ENCODE peak calls at places on chromosomes 16 and 17, in six cellular contexts. G is body of pancreas; X is mammary epithelial cell; N is CD8-positive, alpha-beta T cell; S is uterus; H is A549. Z is an unnamed sample.
A peak's percentile ranks its signal among the peaks of the same experiment; 100 is the strongest.

GRCh38 chr16:23267647-23268046 is 34.5 kb upstream of the SCNN1B start:
- DNase-seq in G (no peak), X (no peak), N (no peak), S (no peak), H (no peak), Z (no peak)

GRCh38 chr17:74528491-74529199 is 2.6 kb downstream of the CD300LB start:
- DNase-seq in G (no peak), X (no peak), N (peak; percentile 7), S (no peak), H (no peak), Z (peak; percentile 59)

GRCh38 chr16:19167710-19168172 is 299 bp upstream of the SYT17 start:
- DNase-seq in G (peak; percentile 76), X (peak; percentile 39), N (no peak), S (peak; percentile 25), H (peak; percentile 80), Z (peak; percentile 60)

GRCh38 chr17:43634681-43635125 is 27.0 kb downstream of the MEOX1 start:
- DNase-seq in G (peak; percentile 8), X (peak; percentile 62), N (no peak), S (no peak), H (no peak), Z (peak; percentile 72)

GRCh38 chr16:3472878-3473595 is 22.3 kb downstream of the C16orf90 start:
- DNase-seq in G (no peak), X (no peak), N (no peak), S (no peak), H (no peak), Z (no peak)

GRCh38 chr17:69637399-69638165 is 223.1 kb downstream of the MAP2K6 start:
- DNase-seq in G (no peak), X (peak; percentile 16), N (no peak), S (no peak), H (no peak), Z (no peak)

GRCh38 chr17:50257574-50258224 is 16.6 kb upstream of the TMEM92 start:
- DNase-seq in G (no peak), X (no peak), N (no peak), S (peak; percentile 42), H (no peak), Z (no peak)

GRCh38 chr17:9790889-9791876 is at the start of gene DHRS7C:
- DNase-seq in G (no peak), X (no peak), N (no peak), S (no peak), H (no peak), Z (no peak)

GRCh38 chr16:69848635-69849545 is 86.8 kb downstream of the WWP2 start:
- DNase-seq in G (peak; percentile 90), X (peak; percentile 50), N (no peak), S (peak; percentile 87), H (no peak), Z (peak; percentile 90)

GRCh38 chr17:73706858-73707257 is 62.6 kb upstream of the SDK2 start:
- DNase-seq in G (no peak), X (no peak), N (no peak), S (no peak), H (no peak), Z (no peak)

GRCh38 chr16:66135376-66135775 is 231.1 kb upstream of the CDH5 start:
- DNase-seq in G (peak; percentile 12), X (no peak), N (no peak), S (peak; percentile 33), H (no peak), Z (peak; percentile 66)

GRCh38 chr17:56679148-56679766 is 85.8 kb downstream of the NOG start:
- DNase-seq in G (no peak), X (peak; percentile 34), N (no peak), S (no peak), H (peak; percentile 66), Z (no peak)

GRCh38 chr16:11429823-11430222 is 84.6 kb downstream of the RMI2 start:
- DNase-seq in G (peak; percentile 28), X (no peak), N (no peak), S (no peak), H (no peak), Z (no peak)

GRCh38 chr17:7858487-7858832 is 657 bp downstream of the CYB5D1 start:
- DNase-seq in G (peak; percentile 69), X (no peak), N (no peak), S (peak; percentile 43), H (peak; percentile 69), Z (no peak)

GRCh38 chr16:35745821-35746248 is 2286.4 kb downstream of the TP53TG3F start:
- DNase-seq in G (no peak), X (no peak), N (no peak), S (no peak), H (no peak), Z (peak; percentile 47)

GRCh38 chr17:35002876-35003551 is 22.7 kb downstream of the LIG3 start:
- DNase-seq in G (no peak), X (peak; percentile 35), N (no peak), S (no peak), H (no peak), Z (no peak)

GRCh38 chr16:1511662-1512061 is 18.5 kb downstream of the TELO2 start:
- DNase-seq in G (no peak), X (no peak), N (no peak), S (no peak), H (no peak), Z (no peak)

GRCh38 chr17:83119987-83120864 is 40.8 kb downstream of the METRNL start:
- DNase-seq in G (no peak), X (peak; percentile 29), N (no peak), S (no peak), H (no peak), Z (no peak)

GRCh38 chr17:47980516-47980915 is 9.6 kb downstream of the CDK5RAP3 start:
- DNase-seq in G (no peak), X (no peak), N (no peak), S (no peak), H (no peak), Z (no peak)

GRCh38 chr17:81135503-81136283 is 29.6 kb upstream of the PVALEF start:
- DNase-seq in G (peak; percentile 55), X (no peak), N (no peak), S (no peak), H (no peak), Z (no peak)

GRCh38 chr17:83091257-83092141 is 12.1 kb downstream of the METRNL start:
- DNase-seq in G (peak; percentile 88), X (no peak), N (no peak), S (no peak), H (no peak), Z (no peak)

GRCh38 chr17:10149573-10150399 is 48.6 kb downstream of the GAS7 start:
- DNase-seq in G (no peak), X (peak; percentile 16), N (peak; percentile 31), S (no peak), H (no peak), Z (no peak)

GRCh38 chr17:47621293-47622178 is 28.2 kb upstream of the KPNB1 start:
- DNase-seq in G (no peak), X (peak; percentile 88), N (no peak), S (peak; percentile 36), H (peak; percentile 91), Z (no peak)

GRCh38 chr17:38871247-38871991 is 1.6 kb downstream of the LASP1 start:
- DNase-seq in G (peak; percentile 90), X (peak; percentile 73), N (peak; percentile 80), S (peak; percentile 79), H (peak; percentile 92), Z (peak; percentile 81)

GRCh38 chr16:13708361-13708760 is 211.6 kb upstream of the ERCC4 start:
- DNase-seq in G (no peak), X (no peak), N (no peak), S (no peak), H (no peak), Z (no peak)

GRCh38 chr17:75102385-75102821 is 7.4 kb upstream of the ARMC7 start:
- DNase-seq in G (no peak), X (no peak), N (no peak), S (no peak), H (no peak), Z (no peak)

GRCh38 chr16:86993426-86994110 is 323.6 kb downstream of the C16orf95 start:
- DNase-seq in G (no peak), X (no peak), N (no peak), S (no peak), H (no peak), Z (no peak)

GRCh38 chr16:57632568-57632967 is 4.1 kb downstream of the ADGRG1 start:
- DNase-seq in G (peak; percentile 45), X (no peak), N (no peak), S (no peak), H (no peak), Z (no peak)

GRCh38 chr16:57635266-57636097 is 7.1 kb downstream of the ADGRG1 start:
- DNase-seq in G (peak; percentile 80), X (no peak), N (no peak), S (no peak), H (no peak), Z (no peak)

GRCh38 chr16:57633383-57634064 is 5.1 kb downstream of the ADGRG1 start:
- DNase-seq in G (no peak), X (no peak), N (no peak), S (no peak), H (no peak), Z (no peak)

GRCh38 chr16:57636184-57636583 is 7.8 kb downstream of the ADGRG1 start:
- DNase-seq in G (no peak), X (no peak), N (no peak), S (no peak), H (no peak), Z (no peak)

GRCh38 chr16:57634171-57634570 is 5.7 kb downstream of the ADGRG1 start:
- DNase-seq in G (peak; percentile 41), X (peak; percentile 65), N (no peak), S (no peak), H (no peak), Z (no peak)
- H3K4me1 ChIP-seq in G (peaks cover 84% of the 10 kb centered on the region), X (peaks cover 80% of the 10 kb centered on the region), N (peaks cover 6% of the 10 kb centered on the region), S (no peaks in the 10 kb centered on the region), H (peaks cover 82% of the 10 kb centered on the region), Z (peaks cover 70% of the 10 kb centered on the region)

DNA sequence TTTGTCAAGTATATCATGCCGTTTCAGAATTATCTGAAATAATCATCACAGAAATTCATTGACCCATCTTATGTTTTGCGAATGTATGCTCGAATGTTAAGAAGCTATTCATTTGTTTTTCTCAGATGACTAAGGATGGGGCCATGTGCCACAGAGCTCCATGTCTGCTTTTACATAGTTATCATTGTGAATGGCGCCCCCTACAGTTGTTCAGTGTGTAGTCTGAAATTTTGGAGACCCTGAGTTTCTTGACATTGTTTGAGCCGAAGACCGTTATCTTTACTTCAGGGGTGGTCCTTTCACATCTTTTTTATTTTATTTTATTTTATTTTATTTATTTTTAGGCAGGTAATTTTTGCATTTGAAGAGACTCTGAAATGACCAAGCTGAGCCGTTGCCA is 972.0 kb upstream of the RBFOX1 start:
- DNase-seq in G (no peak), X (no peak), N (no peak), S (no peak), H (no peak), Z (no peak)
- TF ChIP-seq CTCF in G (no peak), X (no peak), N (no peak), S (no peak), H (no peak), Z (no peak)

GRCh38 chr17:1939979-1940809 is 84.9 kb downstream of the RTN4RL1 start:
- DNase-seq in G (no peak), X (no peak), N (no peak), S (no peak), H (no peak), Z (no peak)
- H3K4me1 ChIP-seq in G (no peaks in the 10 kb centered on the region), X (no peaks in the 10 kb centered on the region), N (no peaks in the 10 kb centered on the region), S (no peaks in the 10 kb centered on the region), H (no peaks in the 10 kb centered on the region), Z (peaks cover 18% of the 10 kb centered on the region)

DNA sequence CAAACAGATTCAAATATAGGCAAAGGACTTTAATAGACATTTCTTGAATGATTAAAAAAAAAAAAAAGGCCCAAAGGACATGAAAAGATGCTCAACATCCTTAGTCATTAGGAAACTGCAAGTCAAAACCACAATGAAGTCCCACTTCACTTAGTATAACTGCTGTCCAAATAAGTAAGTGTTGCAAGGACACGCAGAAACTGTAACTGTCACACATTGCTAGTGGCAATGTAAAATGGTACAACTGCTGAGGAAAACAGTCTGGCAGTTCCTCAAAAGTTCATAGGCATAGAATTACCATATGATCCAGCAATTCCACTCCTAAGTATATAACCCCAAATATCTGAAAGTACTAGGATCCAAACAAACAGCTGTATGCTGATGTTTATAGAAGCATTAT is 112.7 kb downstream of the BRIP1 start:
- DNase-seq in G (no peak), X (no peak), N (no peak), S (no peak), H (no peak), Z (no peak)
- TF ChIP-seq CTCF in G (no peak), X (no peak), N (no peak), S (no peak), H (no peak), Z (no peak)